ENCODE peak calls at places on chromosome X, in four cellular contexts. W is GM23248, H is hepatocyte, Z is PC-3. X is an unnamed sample. For H3K9me3, the result is how much of the 10 kb centered on the place peaks cover.

GRCh38 chrX:79704325-79704724 is 310.2 kb upstream of the TBX22 start:
- DNase-seq in W (no peak), H (no peak), Z (no peak), X (no peak)

GRCh38 chrX:118231464-118231863 is 114.4 kb upstream of the WDR44 start:
- DNase-seq in W (no peak), H (no peak), Z (no peak), X (no peak)

GRCh38 chrX:31279359-31279758 is 207.5 kb upstream of the FTHL17 start:
- DNase-seq in W (peak), H (peak), Z (peak), X (no peak)

GRCh38 chrX:86946569-86946968 is 571.0 kb upstream of the KLHL4 start:
- DNase-seq in W (peak), H (peak), Z (peak), X (peak)

GRCh38 chrX:79413009-79413408 is 45.9 kb upstream of the ITM2A start:
- DNase-seq in W (peak), H (peak), Z (peak), X (peak)

GRCh38 chrX:51614353-51614752 is 4.4 kb downstream of the CENPVL3 start:
- DNase-seq in W (peak), H (peak), Z (peak), X (peak)

GRCh38 chrX:38929966-38930421 is 128.7 kb downstream of the MID1IP1 start:
- DNase-seq in W (peak), H (no peak), Z (peak), X (no peak)

GRCh38 chrX:23694606-23695005 is 27.3 kb downstream of the PRDX4 start:
- DNase-seq in W (peak), H (peak), Z (peak), X (peak)

GRCh38 chrX:72351606-72352338 is 46.1 kb upstream of the CITED1 start:
- DNase-seq in W (peak), H (peak), Z (no peak), X (no peak)

GRCh38 chrX:40127052-40127451 is 29.3 kb upstream of the BCOR start:
- DNase-seq in W (peak), H (no peak), Z (no peak), X (peak)

GRCh38 chrX:75181721-75182120 is 25.6 kb upstream of the ABCB7 start:
- DNase-seq in W (peak), H (no peak), Z (no peak), X (no peak)

GRCh38 chrX:149938427-149939270 is at the start of gene EOLA2:
- DNase-seq in W (peak), H (peak), Z (peak), X (peak)

GRCh38 chrX:46554942-46555341 is 9.7 kb upstream of the ZNF674 start:
- DNase-seq in W (peak), H (no peak), Z (peak), X (no peak)

GRCh38 chrX:19990225-19990518 is 689 bp downstream of the BCLAF3 start:
- DNase-seq in W (peak), H (no peak), Z (peak), X (no peak)

GRCh38 chrX:11446331-11446730 is 153.1 kb downstream of the AMELX start:
- DNase-seq in W (peak), H (no peak), Z (no peak), X (no peak)

GRCh38 chrX:47145408-47146120 is 543 bp downstream of the RBM10 start:
- DNase-seq in W (peak), H (no peak), Z (no peak), X (peak)

GRCh38 chrX:138925330-138925729 is 213.8 kb upstream of the FGF13 start:
- DNase-seq in W (peak), H (peak), Z (peak), X (no peak)

GRCh38 chrX:72028701-72029470 is 102.8 kb downstream of the RTL5 start:
- DNase-seq in W (no peak), H (no peak), Z (no peak), X (no peak)

GRCh38 chrX:112837531-112837930 is 3.1 kb downstream of the AMOT start:
- DNase-seq in W (no peak), H (no peak), Z (no peak), X (no peak)

GRCh38 chrX:31483336-31483735 is 411.5 kb upstream of the FTHL17 start:
- DNase-seq in W (peak), H (no peak), Z (no peak), X (no peak)

GRCh38 chrX:48902135-48902534 is 4.4 kb downstream of the PQBP1 start:
- DNase-seq in W (no peak), H (no peak), Z (no peak), X (no peak)

GRCh38 chrX:146109362-146109761 is 291.7 kb downstream of the SLITRK2 start:
- DNase-seq in W (no peak), H (no peak), Z (no peak), X (no peak)
- H3K9me3 ChIP-seq in W (under half), H (under half), Z (under half), X (under half)

DNA sequence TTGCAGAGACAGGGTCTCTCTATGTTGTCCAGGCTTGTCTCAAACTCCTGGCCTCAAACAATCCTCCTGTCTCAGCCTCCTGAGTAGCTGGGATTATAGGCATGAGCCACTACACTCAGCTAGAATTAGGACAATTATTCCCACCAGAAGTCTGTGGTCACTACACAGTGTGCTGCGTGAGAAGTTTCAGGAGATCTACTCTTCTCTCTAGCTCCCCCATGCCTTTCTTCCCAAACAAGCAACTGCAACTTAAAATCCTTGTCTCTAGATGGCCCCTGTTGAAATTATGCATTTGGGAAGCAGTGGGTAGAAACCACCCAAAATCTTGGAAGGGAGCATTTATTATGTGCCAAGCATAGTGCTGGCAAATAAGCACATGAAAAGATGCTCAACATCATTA is 21.1 kb upstream of the MAP7D3 start:
- DNase-seq in W (peak), H (no peak), Z (no peak), X (no peak)
- TF ChIP-seq EZH2phosphoT487 in W (no peak), H (no peak), Z (no peak), X (no peak)

GRCh38 chrX:132745593-132745992 is 212.8 kb downstream of the HS6ST2 start:
- DNase-seq in W (no peak), H (no peak), Z (no peak), X (no peak)

GRCh38 chrX:132740316-132741123 is 217.9 kb downstream of the HS6ST2 start:
- DNase-seq in W (peak), H (no peak), Z (peak), X (no peak)

GRCh38 chrX:132741706-132742105 is 216.7 kb downstream of the HS6ST2 start:
- DNase-seq in W (peak), H (no peak), Z (peak), X (no peak)

GRCh38 chrX:132744470-132744869 is 214.0 kb downstream of the HS6ST2 start:
- DNase-seq in W (no peak), H (no peak), Z (no peak), X (no peak)

DNA sequence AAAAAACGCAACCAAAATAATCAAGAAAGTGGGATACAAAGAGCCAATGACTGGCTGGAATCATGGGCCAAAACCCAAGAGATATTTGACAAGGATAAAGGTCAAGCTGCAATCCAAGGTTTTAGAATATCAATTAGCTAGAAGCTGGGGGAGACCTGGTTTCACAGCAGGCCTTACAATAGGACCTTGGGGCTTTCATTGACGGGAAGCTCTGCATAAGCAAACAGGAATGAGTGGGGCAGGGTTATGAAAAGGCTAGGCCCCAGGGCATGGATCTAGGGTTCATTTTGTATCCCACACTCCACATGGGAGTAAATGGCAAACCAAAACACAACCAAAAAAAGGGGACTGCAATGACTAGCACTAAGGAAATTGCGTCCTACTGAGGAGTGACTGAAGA is 215.3 kb downstream of the HS6ST2 start:
- DNase-seq in W (no peak), H (no peak), Z (no peak), X (no peak)
- H3K4me2 ChIP-seq in W (no peak), H (no peak), Z (no peak), X (no peak)

GRCh38 chrX:332916-333610 is 14.5 kb upstream of the GTPBP6 start:
- DNase-seq in W (no peak), H (no peak), Z (no peak), X (no peak)
- H3K9me3 ChIP-seq in W (under half), H (under half), Z (under half), X (under half)

DNA sequence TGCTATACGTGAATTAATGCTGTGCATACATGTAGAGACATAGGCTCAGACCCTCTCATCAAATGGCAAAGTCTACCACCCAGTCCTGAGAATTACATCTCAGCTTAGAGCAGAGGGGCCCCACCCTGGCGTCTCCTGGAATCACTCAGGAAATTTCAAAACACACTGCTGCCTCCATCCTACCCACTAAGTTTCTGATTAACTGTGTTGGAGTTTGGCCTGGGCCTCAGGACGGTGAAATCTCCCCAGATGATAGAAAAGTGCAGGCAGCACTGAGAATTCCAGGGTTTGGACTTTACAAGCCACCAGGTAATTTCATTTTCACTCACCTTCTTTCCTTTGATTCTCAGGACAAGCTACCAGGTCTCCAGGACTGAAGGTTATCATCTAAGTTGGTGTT is 3.3 kb upstream of the FAM9C start:
- DNase-seq in W (no peak), H (peak), Z (no peak), X (no peak)
- TF ChIP-seq EZH2phosphoT487 in W (no peak), H (no peak), Z (no peak), X (no peak)

DNA sequence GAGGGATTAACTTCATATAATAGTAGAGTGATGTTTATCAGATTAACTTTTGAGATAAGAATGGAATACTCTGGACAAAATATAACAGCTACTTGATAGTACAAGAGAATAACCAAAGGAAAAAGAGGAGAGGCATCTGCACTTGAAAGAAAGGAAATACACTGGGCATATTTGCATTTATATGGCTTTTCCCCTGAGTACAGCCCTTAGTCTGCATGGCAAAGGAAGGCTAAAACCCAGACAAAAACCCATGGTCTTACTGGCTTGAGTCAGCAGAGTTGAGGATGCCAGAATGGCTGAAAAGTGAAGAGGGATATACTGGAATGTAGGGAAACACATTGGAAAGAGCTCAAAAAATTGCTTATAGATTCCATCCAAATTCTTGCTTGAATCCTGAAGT is 101.6 kb downstream of the COL4A5 start:
- DNase-seq in W (no peak), H (no peak), Z (no peak), X (no peak)
- H3K4me2 ChIP-seq in W (no peak), H (no peak), Z (no peak), X (no peak)

DNA sequence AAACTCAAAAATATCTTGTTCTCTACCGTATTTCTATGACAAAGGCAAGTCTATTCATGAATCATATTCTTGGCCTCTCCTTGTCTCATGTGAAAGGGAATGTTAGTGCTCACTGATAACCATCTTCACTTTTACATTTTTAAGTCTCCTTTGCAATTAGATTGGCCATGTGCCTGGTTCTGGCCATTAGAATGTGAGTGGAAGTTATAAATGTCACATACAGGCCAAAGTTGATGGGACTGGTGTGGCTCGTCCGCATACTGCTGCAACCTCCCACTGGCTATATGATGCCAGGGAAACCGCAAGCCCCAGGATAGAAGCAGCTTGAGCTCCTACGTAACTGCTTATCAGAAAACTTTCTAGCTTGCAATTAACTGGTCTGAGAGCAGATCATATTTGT is 86.1 kb downstream of the MAGEC1 start:
- DNase-seq in W (no peak), H (no peak), Z (peak), X (no peak)
- H3K9me3 ChIP-seq in W (under half), H (under half), Z (under half), X (under half)

GRCh38 chrX:69388526-69388925 is 115.6 kb upstream of the NALF2 start:
- DNase-seq in W (no peak), H (no peak), Z (no peak), X (no peak)

GRCh38 chrX:69389221-69389620 is 114.9 kb upstream of the NALF2 start:
- DNase-seq in W (no peak), H (no peak), Z (no peak), X (no peak)

GRCh38 chrX:69386681-69387080 is 117.4 kb upstream of the NALF2 start:
- DNase-seq in W (no peak), H (no peak), Z (no peak), X (no peak)

DNA sequence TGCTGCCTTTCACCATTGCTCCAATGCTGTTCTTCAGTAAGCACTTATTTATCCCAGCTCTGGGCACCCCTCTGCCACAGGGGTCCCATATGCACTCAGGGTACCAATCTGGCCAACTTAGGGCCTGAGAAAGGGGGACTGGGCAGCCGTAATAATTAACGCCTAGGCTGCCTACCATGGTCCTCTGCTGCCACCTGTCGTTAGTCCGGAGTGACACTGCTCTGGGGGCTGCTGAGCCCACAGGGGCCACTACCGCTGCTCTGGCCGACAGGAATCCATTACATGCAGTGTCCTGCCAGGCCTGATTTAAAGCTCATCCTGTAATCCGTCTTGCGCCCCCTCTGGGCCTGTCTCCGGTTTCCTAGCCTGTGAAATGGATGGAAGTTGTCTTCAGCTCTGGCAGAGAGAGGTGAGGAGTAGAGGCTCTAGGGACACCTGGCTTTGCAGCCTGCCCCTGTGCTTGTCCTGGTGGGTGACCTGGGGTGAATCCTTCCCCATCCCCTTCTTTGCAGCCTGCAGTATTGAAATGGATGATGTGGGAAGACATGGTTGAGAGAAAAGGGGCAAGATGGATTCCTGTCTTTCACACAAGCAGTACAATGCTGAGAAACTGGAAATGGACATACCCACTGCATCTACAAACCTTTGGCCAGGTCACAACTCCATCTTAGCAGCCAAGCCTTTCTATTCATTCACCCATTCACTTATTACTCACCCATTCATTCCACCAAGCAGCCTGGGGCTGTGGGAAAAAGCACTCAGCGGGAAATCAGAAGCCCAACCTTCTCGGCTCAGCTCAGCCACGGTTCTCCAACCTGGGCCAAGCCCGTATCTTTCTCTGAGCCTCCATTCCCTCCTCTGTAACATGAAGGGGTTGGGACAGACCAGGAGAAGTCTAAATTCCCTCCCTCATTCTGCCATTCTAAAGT is 116.3 kb upstream of the NALF2 start:
- DNase-seq in W (peak), H (peak), Z (peak), X (no peak)
- TF ChIP-seq EZH2phosphoT487 in W (no peak), H (no peak), Z (no peak), X (no peak)

GRCh38 chrX:137278825-137279224 is 245.0 kb upstream of the GPR101 start:
- DNase-seq in W (no peak), H (no peak), Z (no peak), X (no peak)
- H3K4me2 ChIP-seq in W (no peak), H (no peak), Z (no peak), X (no peak)

X was measured in OCI-LY7.